ENCODE peak calls at places on chromosomes 11 and 22, in four cellular contexts. V is naive thymus-derived CD4-positive, alpha-beta T cell; E is heart right ventricle; J is dermis blood vessel endothelial cell. M is an unnamed sample.

GRCh38 chr22:39808087-39808486 is 85.5 kb downstream of the ENTHD1 start:
- DNase-seq in V (no peak), E (no peak), J (peak; percentile 51), M (no peak)

GRCh38 chr11:1203505-1204271 is 19.2 kb upstream of the MUC5B start:
- DNase-seq in V (no peak), E (peak; percentile 10), J (no peak), M (no peak)

GRCh38 chr11:35524780-35525179 is 636 bp downstream of the PAMR1 start:
- DNase-seq in V (no peak), E (no peak), J (no peak), M (no peak)

GRCh38 chr22:25650834-25651233 is 86.4 kb downstream of the GRK3 start:
- DNase-seq in V (no peak), E (no peak), J (no peak), M (no peak)

GRCh38 chr22:47561766-47562165 is 799.3 kb downstream of the TBC1D22A start:
- DNase-seq in V (no peak), E (no peak), J (no peak), M (no peak)

GRCh38 chr11:3188496-3189192 is 23.5 kb upstream of the OSBPL5 start:
- DNase-seq in V (no peak), E (no peak), J (no peak), M (no peak)

GRCh38 chr11:72760543-72761400 is 8.6 kb upstream of the ARAP1 start:
- DNase-seq in V (no peak), E (no peak), J (peak; percentile 19), M (no peak)

GRCh38 chr22:35582861-35583670 is 34.1 kb downstream of the MB start:
- DNase-seq in V (peak; percentile 70), E (peak; percentile 54), J (peak; percentile 84), M (peak; percentile 72)

GRCh38 chr11:112364962-112365481 is 104.4 kb upstream of the PLET1 start:
- DNase-seq in V (no peak), E (no peak), J (peak; percentile 54), M (no peak)

M was measured in kidney glomerular epithelial cell.